ENCODE peak calls at places on chromosomes 3 and 15, in four cellular contexts. S, K, U and J are unnamed samples.

GRCh38 chr3:56758539-56758981 is 43.2 kb downstream of the ARHGEF3 start:
- DNase-seq in S (peak; percentile 83), K (peak; percentile 90), U (peak; percentile 83), J (no peak)

GRCh38 chr3:134312072-134312872 is 61.6 kb upstream of the RYK start:
- DNase-seq in S (no peak), K (peak; percentile 37), U (no peak), J (no peak)

GRCh38 chr3:57942872-57943283 is 65.3 kb upstream of the FLNB start:
- DNase-seq in S (no peak), K (no peak), U (no peak), J (no peak)

GRCh38 chr3:134992180-134992579 is 197.1 kb downstream of the EPHB1 start:
- DNase-seq in S (no peak), K (no peak), U (no peak), J (no peak)

GRCh38 chr3:45929042-45929679 is 14.1 kb upstream of the CXCR6 start:
- DNase-seq in S (no peak), K (peak; percentile 75), U (no peak), J (peak; percentile 15)

GRCh38 chr3:61186030-61186429 is 65.2 kb downstream of the FHIT start:
- DNase-seq in S (no peak), K (no peak), U (no peak), J (no peak)

GRCh38 chr15:89177633-89178306 is 43.6 kb downstream of the RLBP1 start:
- DNase-seq in S (peak; percentile 42), K (peak; percentile 82), U (peak; percentile 66), J (peak; percentile 49)

GRCh38 chr3:122880173-122880572 is 85.3 kb downstream of the SLC49A4 start:
- DNase-seq in S (no peak), K (no peak), U (no peak), J (no peak)

GRCh38 chr3:157112536-157112935 is 47.4 kb downstream of the CCNL1 start:
- DNase-seq in S (no peak), K (no peak), U (no peak), J (no peak)

GRCh38 chr3:190120161-190121060 is at the start of gene P3H2:
- DNase-seq in S (no peak), K (peak; percentile 96), U (peak; percentile 87), J (peak; percentile 73)
- TF ChIP-seq CTCF in S (peak; percentile 58), K (peak; percentile 44), U (peak; percentile 59), J (peak; percentile 45)

GRCh38 chr3:119350114-119350513 is 55.9 kb downstream of the ARHGAP31 start:
- DNase-seq in S (no peak), K (no peak), U (no peak), J (no peak)

GRCh38 chr3:119349353-119349752 is 55.2 kb downstream of the ARHGAP31 start:
- DNase-seq in S (no peak), K (no peak), U (no peak), J (no peak)

GRCh38 chr3:119356646-119357045 is 62.5 kb downstream of the ARHGAP31 start:
- DNase-seq in S (no peak), K (no peak), U (no peak), J (no peak)

GRCh38 chr3:119352235-119352634 is 58.1 kb downstream of the ARHGAP31 start:
- DNase-seq in S (no peak), K (peak; percentile 89), U (peak; percentile 20), J (no peak)

DNA sequence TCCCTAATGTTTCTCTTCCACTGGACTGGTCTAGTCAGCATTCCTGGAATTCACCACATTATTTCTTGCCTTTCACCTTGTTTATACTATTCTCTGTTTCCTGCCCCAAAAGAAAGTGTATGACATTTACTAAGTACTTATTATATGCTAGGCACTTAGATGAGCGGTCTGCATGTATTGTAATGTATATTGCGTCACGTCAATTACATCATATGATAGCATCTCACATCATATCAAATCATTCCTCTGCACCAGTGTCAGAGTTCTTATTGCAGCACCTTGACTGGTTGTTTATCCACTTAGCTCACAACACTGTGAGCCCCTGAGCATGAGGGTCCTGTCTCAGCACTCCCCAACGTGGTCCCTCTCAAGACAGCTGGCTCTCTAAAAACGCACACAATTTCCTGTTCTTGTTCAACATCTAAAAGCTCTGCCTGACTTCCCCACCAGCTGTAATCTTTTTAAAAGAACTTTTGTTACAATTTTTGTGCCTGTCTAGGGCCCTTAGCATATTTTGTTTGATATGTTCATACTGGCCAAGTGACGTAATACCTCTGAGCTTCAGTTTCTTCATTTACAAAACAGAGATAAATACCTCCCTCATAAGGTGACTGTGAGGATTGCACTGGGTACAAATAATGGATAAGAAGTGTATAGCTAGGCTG is 58.8 kb downstream of the ARHGAP31 start:
- DNase-seq in S (peak; percentile 42), K (peak; percentile 61), U (peak; percentile 59), J (no peak)
- TF ChIP-seq CTCF in S (peak; percentile 54), K (peak; percentile 11), U (peak; percentile 42), J (no peak)

GRCh38 chr3:63193647-63194046 is 84.5 kb upstream of the SYNPR start:
- DNase-seq in S (peak; percentile 11), K (peak; percentile 2), U (no peak), J (no peak)
- TF ChIP-seq CTCF in S (peak; percentile 50), K (peak; percentile 20), U (peak; percentile 35), J (peak; percentile 71)

DNA sequence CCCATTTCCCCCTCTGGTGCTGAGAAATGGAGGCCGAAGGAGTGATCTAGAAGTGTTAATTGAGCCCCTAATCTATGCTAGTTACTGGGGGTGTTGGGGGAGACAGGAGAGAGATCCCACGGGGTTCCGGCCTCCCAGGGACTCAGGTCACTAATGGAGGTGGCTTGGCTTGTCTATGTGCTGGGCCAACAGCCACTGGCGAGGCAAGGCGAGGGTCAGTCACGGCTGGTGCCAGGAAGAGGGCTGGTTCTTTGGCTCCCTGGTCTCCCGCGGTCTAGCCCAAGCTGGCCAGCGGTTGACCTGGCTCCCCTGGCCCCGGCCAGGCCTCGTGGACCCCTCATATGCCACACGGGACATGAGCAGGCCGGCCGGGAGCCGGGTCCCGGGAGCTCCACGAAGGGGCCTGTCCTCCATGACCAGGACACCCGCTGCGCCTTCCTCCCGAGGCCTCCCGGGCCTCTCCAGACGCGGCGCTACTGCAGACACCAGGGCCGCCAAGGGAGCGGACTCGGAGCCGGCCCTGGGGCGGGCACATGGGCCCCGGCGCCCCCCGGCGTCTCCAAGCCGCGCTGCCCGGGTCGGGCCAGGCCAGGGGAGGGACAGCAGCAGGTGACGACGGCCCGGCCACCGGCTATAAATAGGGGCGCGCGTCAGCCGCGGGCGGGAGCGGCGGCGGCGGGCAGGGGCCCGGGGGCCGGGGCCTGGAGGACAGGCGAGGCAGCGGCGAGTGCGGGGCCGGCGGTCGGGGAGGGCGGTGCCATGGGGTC is at the start of gene ALPK3:
- DNase-seq in S (no peak), K (no peak), U (no peak), J (peak; percentile 80)
- TF ChIP-seq CTCF in S (no peak), K (no peak), U (peak; percentile 14), J (peak; percentile 41)

DNA sequence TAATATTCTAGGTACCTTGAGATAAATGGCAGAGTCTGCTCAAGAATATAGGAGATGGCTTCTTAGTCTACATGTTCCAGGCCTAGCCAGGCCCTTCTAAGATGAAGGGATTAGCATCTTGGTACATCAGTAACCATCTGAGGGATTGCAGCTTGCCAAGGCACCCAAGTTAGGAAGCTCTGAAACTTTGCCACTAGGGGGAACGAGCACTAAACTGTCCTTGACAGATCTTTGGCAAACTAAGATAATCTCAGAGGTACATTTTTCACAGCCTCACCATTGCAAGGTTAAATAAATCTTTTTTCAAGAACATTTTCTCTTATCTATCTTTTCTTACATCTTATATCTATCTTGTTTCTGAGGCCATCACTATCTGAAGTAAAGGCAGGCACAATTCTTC is 351.2 kb downstream of the RAP2B start:
- DNase-seq in S (no peak), K (peak; percentile 29), U (peak; percentile 7), J (no peak)
- TF ChIP-seq CTCF in S (peak; percentile 37), K (peak; percentile 19), U (peak; percentile 59), J (peak; percentile 43)

GRCh38 chr3:69426291-69426690 is 40.4 kb upstream of the FRMD4B start:
- DNase-seq in S (no peak), K (no peak), U (no peak), J (no peak)

GRCh38 chr3:69422751-69423150 is 36.9 kb upstream of the FRMD4B start:
- DNase-seq in S (no peak), K (no peak), U (peak; percentile 33), J (no peak)

GRCh38 chr3:69423756-69424155 is 37.9 kb upstream of the FRMD4B start:
- DNase-seq in S (no peak), K (no peak), U (no peak), J (no peak)

GRCh38 chr3:69426905-69427304 is 41.0 kb upstream of the FRMD4B start:
- DNase-seq in S (no peak), K (no peak), U (no peak), J (no peak)

DNA sequence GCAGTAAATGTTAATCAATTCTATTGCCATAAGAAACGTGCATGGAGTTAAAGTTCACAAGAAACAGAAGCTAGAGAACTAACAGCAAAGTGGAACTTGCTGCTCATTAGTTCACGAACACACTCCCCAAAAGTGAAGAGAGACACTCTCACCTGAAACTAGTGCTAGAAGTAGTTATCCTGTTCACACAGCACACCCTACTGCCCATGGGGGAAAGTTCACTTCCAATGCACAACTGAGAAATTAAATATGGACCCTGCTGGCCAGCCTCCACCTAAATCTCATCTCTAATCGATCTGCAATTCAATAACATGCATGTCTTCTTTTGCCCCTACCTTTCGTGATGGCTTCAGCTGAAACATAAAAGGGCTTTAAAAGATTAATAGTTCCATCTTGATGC is 39.4 kb upstream of the FRMD4B start:
- DNase-seq in S (no peak), K (peak; percentile 72), U (no peak), J (no peak)
- TF ChIP-seq CTCF in S (peak; percentile 74), K (peak; percentile 68), U (peak; percentile 79), J (peak; percentile 64)

GRCh38 chr3:39056151-39056550 is 4.3 kb downstream of the WDR48 start:
- DNase-seq in S (no peak), K (peak; percentile 7), U (no peak), J (no peak)
- TF ChIP-seq CTCF in S (no peak), K (no peak), U (no peak), J (no peak)